ENCODE peak calls at places on chromosomes 2 and 18, in four cellular contexts. One of them, this sample, is unnamed.

GRCh38 chr18:46160050-46160798 is 56.0 kb downstream of the HAUS1 start:
- DNase-seq in uterus: no peak
- DNase-seq in NCI-H2029 treated with DMSO at 0.1 percent for 48 hours: no peak
- DNase-seq in fibroblast of pulmonary artery: no peak
- DNase-seq in this sample: no peak

GRCh38 chr2:98835831-98836385 is 100.1 kb downstream of the CRACDL start:
- DNase-seq in fibroblast of pulmonary artery: no peak
- DNase-seq in uterus: no peak
- DNase-seq in NCI-H2029 treated with DMSO at 0.1 percent for 48 hours: no peak
- DNase-seq in this sample: no peak

GRCh38 chr18:35055105-35055504 is 13.9 kb downstream of the MAPRE2 start:
- DNase-seq in NCI-H2029 treated with DMSO at 0.1 percent for 48 hours: no peak
- DNase-seq in uterus: no peak
- DNase-seq in fibroblast of pulmonary artery: no peak
- DNase-seq in this sample: no peak

GRCh38 chr18:24000613-24001490 is 13.7 kb upstream of the TTC39C start:
- DNase-seq in fibroblast of pulmonary artery: no peak
- DNase-seq in NCI-H2029 treated with DMSO at 0.1 percent for 48 hours: no peak
- DNase-seq in uterus: no peak
- DNase-seq in this sample: no peak

GRCh38 chr2:60885683-60886082 is 4.3 kb downstream of the REL start:
- DNase-seq in uterus: no peak
- DNase-seq in NCI-H2029 treated with DMSO at 0.1 percent for 48 hours: peak
- DNase-seq in fibroblast of pulmonary artery: no peak
- DNase-seq in this sample: no peak

GRCh38 chr2:209451209-209451822 is 27.5 kb downstream of the MAP2 start:
- DNase-seq in uterus: no peak
- DNase-seq in NCI-H2029 treated with DMSO at 0.1 percent for 48 hours: no peak
- DNase-seq in fibroblast of pulmonary artery: no peak
- DNase-seq in this sample: no peak

GRCh38 chr2:166148811-166149400 is 21.1 kb upstream of the SCN1A start:
- DNase-seq in uterus: no peak
- DNase-seq in fibroblast of pulmonary artery: no peak
- DNase-seq in NCI-H2029 treated with DMSO at 0.1 percent for 48 hours: no peak
- DNase-seq in this sample: no peak

GRCh38 chr18:22200611-22201225 is 31.3 kb downstream of the GATA6 start:
- DNase-seq in fibroblast of pulmonary artery: no peak
- DNase-seq in uterus: no peak
- DNase-seq in NCI-H2029 treated with DMSO at 0.1 percent for 48 hours: no peak
- DNase-seq in this sample: no peak

GRCh38 chr2:224038049-224038829 is 847 bp downstream of the SERPINE2 start:
- DNase-seq in uterus: no peak
- DNase-seq in fibroblast of pulmonary artery: peak
- DNase-seq in NCI-H2029 treated with DMSO at 0.1 percent for 48 hours: no peak
- DNase-seq in this sample: peak

This sample was measured in GM13977.